ENCODE peak calls at places on chromosome 12, in seven cellular contexts. F is MM.1S, X is GM23248, Z is PC-3, K is GM23338, M is HCT116, J is hepatocyte. T is an unnamed sample. For H3K79me2, the result is how much of the 10 kb centered on the place peaks cover.

GRCh38 chr12:115404761-115405470 is 720.9 kb upstream of the TBX3 start:
- DNase-seq in F (no peak), X (peak), Z (peak), K (no peak), M (no peak), J (peak), T (no peak)

GRCh38 chr12:130504110-130504835 is 166.6 kb downstream of the PIWIL1 start:
- DNase-seq in F (no peak), X (no peak), Z (no peak), K (no peak), M (no peak), J (no peak), T (peak)

GRCh38 chr12:2970744-2971143 is 11.5 kb downstream of the TEAD4 start:
- DNase-seq in F (no peak), X (peak), Z (no peak), K (no peak), M (no peak), J (no peak), T (no peak)

GRCh38 chr12:123840765-123841425 is 78.8 kb downstream of the DNAH10 start:
- DNase-seq in F (no peak), X (no peak), Z (no peak), K (no peak), M (no peak), J (no peak), T (no peak)

GRCh38 chr12:60194682-60195081 is 598.9 kb downstream of the SLC16A7 start:
- DNase-seq in F (no peak), X (peak), Z (peak), K (no peak), M (no peak), J (no peak), T (no peak)

GRCh38 chr12:9132008-9132535 is 16.4 kb upstream of the A2M start:
- DNase-seq in F (no peak), X (no peak), Z (no peak), K (no peak), M (no peak), J (peak), T (no peak)

GRCh38 chr12:78088391-78088832 is 257.7 kb downstream of the NAV3 start:
- DNase-seq in F (peak), X (peak), Z (no peak), K (no peak), M (no peak), J (no peak), T (no peak)

GRCh38 chr12:52673216-52673615 is 7.0 kb downstream of the KRT1 start:
- DNase-seq in F (no peak), X (no peak), Z (no peak), K (no peak), M (no peak), J (no peak), T (no peak)

GRCh38 chr12:115182239-115182638 is 498.3 kb upstream of the TBX3 start:
- DNase-seq in F (no peak), X (no peak), Z (no peak), K (no peak), M (no peak), J (no peak), T (no peak)

GRCh38 chr12:112946236-112947000 is 8.1 kb downstream of the OAS3 start:
- DNase-seq in F (no peak), X (no peak), Z (no peak), K (no peak), M (no peak), J (no peak), T (no peak)

GRCh38 chr12:26636710-26637328 is 196.2 kb downstream of the ITPR2 start:
- DNase-seq in F (no peak), X (peak), Z (peak), K (no peak), M (no peak), J (peak), T (no peak)

GRCh38 chr12:105281694-105282049 is 45.7 kb upstream of the APPL2 start:
- DNase-seq in F (no peak), X (no peak), Z (peak), K (peak), M (no peak), J (peak), T (no peak)

GRCh38 chr12:32947203-32947795 is 50.7 kb upstream of the PKP2 start:
- DNase-seq in F (peak), X (no peak), Z (peak), K (peak), M (peak), J (peak), T (peak)

GRCh38 chr12:107318804-107319535 is 225.6 kb upstream of the CRY1 start:
- DNase-seq in F (no peak), X (peak), Z (peak), K (peak), M (no peak), J (peak), T (peak)

GRCh38 chr12:5003025-5003666 is 40.5 kb upstream of the KCNA5 start:
- DNase-seq in F (peak), X (peak), Z (peak), K (peak), M (peak), J (peak), T (peak)

GRCh38 chr12:79983492-79983891 is 48.6 kb upstream of the PPP1R12A start:
- DNase-seq in F (no peak), X (peak), Z (peak), K (no peak), M (no peak), J (no peak), T (no peak)

GRCh38 chr12:104137175-104137901 is 672 bp downstream of the NFYB start:
- DNase-seq in F (peak), X (peak), Z (peak), K (peak), M (no peak), J (peak), T (peak)

GRCh38 chr12:121828826-121829225 is 25.0 kb downstream of the SETD1B start:
- DNase-seq in F (no peak), X (no peak), Z (no peak), K (no peak), M (no peak), J (no peak), T (no peak)

GRCh38 chr12:22064968-22065367 is 18.9 kb downstream of the CMAS start:
- DNase-seq in F (no peak), X (no peak), Z (no peak), K (no peak), M (no peak), J (no peak), T (no peak)

GRCh38 chr12:57769594-57769993 is 2.3 kb downstream of the METTL1 start:
- DNase-seq in F (no peak), X (no peak), Z (no peak), K (no peak), M (no peak), J (no peak), T (no peak)
- H3K79me2 ChIP-seq in F (under half), X (under half), Z (under half), K (under half), M (under half), J (under half), T (under half)

GRCh38 chr12:58745348-58746125 is 174.8 kb downstream of the LRIG3 start:
- DNase-seq in F (no peak), X (peak), Z (peak), K (peak), M (no peak), J (no peak), T (peak)

DNA sequence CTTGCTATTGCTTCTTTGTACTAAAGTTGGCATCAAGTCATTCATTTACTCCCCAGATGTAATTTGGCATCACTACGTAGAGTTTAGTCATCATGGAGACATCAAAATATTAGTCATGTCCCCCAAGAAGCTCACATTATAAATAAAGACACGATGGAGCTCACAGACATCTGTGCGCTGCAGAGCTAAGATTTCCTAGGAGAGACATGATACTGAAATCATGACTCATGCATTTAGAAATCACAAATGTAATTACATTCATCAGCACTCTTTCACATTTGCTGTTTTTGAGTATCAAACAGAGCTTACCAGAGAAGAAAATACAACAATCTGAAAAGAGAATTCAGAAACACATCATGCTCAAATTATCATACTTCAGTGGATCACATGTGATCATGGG is 169.8 kb downstream of the LRIG3 start:
- DNase-seq in F (no peak), X (peak), Z (peak), K (no peak), M (no peak), J (no peak), T (no peak)
- TF ChIP-seq EZH2phosphoT487 in F (no peak), X (no peak), Z (no peak), K (no peak), M (no peak), J (no peak), T (no peak)

GRCh38 chr12:91414147-91414546 is 231.5 kb upstream of the DCN start:
- DNase-seq in F (no peak), X (no peak), Z (no peak), K (no peak), M (no peak), J (no peak), T (no peak)
- TF ChIP-seq EZH2 in F (no peak), X (no peak), Z (no peak), K (no peak), M (no peak), J (no peak), T (no peak)

GRCh38 chr12:13206560-13206897 is 10.0 kb downstream of the EMP1 start:
- DNase-seq in F (no peak), X (no peak), Z (no peak), K (no peak), M (no peak), J (no peak), T (no peak)
- H3K79me2 ChIP-seq in F (under half), X (half or more), Z (half or more), K (under half), M (half or more), J (under half), T (under half)

GRCh38 chr12:132711169-132711843 is 664 bp downstream of the PGAM5 start:
- DNase-seq in F (no peak), X (peak), Z (no peak), K (peak), M (no peak), J (peak), T (peak)
- TF ChIP-seq EZH2phosphoT487 in F (no peak), X (no peak), Z (no peak), K (no peak), M (no peak), J (no peak), T (no peak)

GRCh38 chr12:93572712-93573551 is 457 bp downstream of the SOCS2 start:
- DNase-seq in F (no peak), X (peak), Z (peak), K (peak), M (no peak), J (peak), T (peak)

GRCh38 chr12:93571360-93571853 is 1.1 kb upstream of the SOCS2 start:
- DNase-seq in F (peak), X (peak), Z (peak), K (peak), M (peak), J (peak), T (peak)

GRCh38 chr12:93570552-93571359 is 1.7 kb upstream of the SOCS2 start:
- DNase-seq in F (peak), X (peak), Z (peak), K (peak), M (peak), J (peak), T (peak)

GRCh38 chr12:93571854-93572711 is at the start of gene SOCS2:
- DNase-seq in F (peak), X (peak), Z (peak), K (peak), M (no peak), J (peak), T (peak)

GRCh38 chr12:93573552-93574223 is 1.2 kb downstream of the SOCS2 start:
- DNase-seq in F (no peak), X (peak), Z (peak), K (peak), M (no peak), J (peak), T (peak)
- TF ChIP-seq EZH2 in F (no peak), X (no peak), Z (no peak), K (peak), M (no peak), J (no peak), T (peak)

T was measured in neural progenitor cell.